ENCODE peak calls at places on chromosomes 13 and 19, in five cellular contexts. P is GM12891, Y is upper lobe of left lung, K is breast epithelium, N is HCT116. U is an unnamed sample.

GRCh38 chr19:38317104-38317612 is 1.4 kb upstream of the YIF1B start:
- DNase-seq in P (no peak), Y (peak; percentile 58), N (no peak), K (no peak), U (no peak)

GRCh38 chr13:77751513-77752456 is 54.3 kb downstream of the SLAIN1 start:
- DNase-seq in N (peak; percentile 6), P (no peak), K (no peak), Y (peak; percentile 35), U (no peak)

GRCh38 chr13:21240586-21240985 is 64.1 kb downstream of the MRPL57 start:
- DNase-seq in Y (no peak), P (no peak), K (no peak), N (no peak), U (no peak)

GRCh38 chr19:14472202-14472961 is 2.8 kb downstream of the PTGER1 start:
- DNase-seq in Y (peak; percentile 65), N (peak; percentile 22), K (no peak), P (peak; percentile 96), U (peak; percentile 76)

GRCh38 chr13:106619688-106620555 is 52.0 kb upstream of the ARGLU1 start:
- DNase-seq in P (peak; percentile 24), K (no peak), Y (peak; percentile 43), N (peak; percentile 44), U (peak; percentile 26)

GRCh38 chr13:56586966-56587365 is 553.8 kb upstream of the PRR20A start:
- DNase-seq in K (no peak), P (no peak), Y (no peak), N (no peak), U (no peak)

GRCh38 chr13:40376867-40377266 is 289.6 kb downstream of the FOXO1 start:
- DNase-seq in K (no peak), Y (no peak), N (no peak), P (no peak), U (no peak)

GRCh38 chr19:17079710-17080440 is 4.3 kb downstream of the MYO9B start:
- DNase-seq in N (peak; percentile 61), P (peak; percentile 54), Y (peak; percentile 53), K (peak; percentile 69), U (peak; percentile 75)

GRCh38 chr19:13796301-13797057 is 1.2 kb downstream of the ZSWIM4 start:
- DNase-seq in Y (peak; percentile 85), P (no peak), K (peak; percentile 71), N (peak; percentile 60), U (peak; percentile 51)

GRCh38 chr19:34504809-34505291 is 23.3 kb downstream of the WTIP start:
- DNase-seq in Y (no peak), K (peak; percentile 12), P (no peak), N (no peak), U (no peak)

GRCh38 chr13:21014666-21015170 is 46.7 kb downstream of the LATS2 start:
- DNase-seq in P (no peak), N (no peak), Y (no peak), K (no peak), U (no peak)

GRCh38 chr19:30662211-30662861 is 290.2 kb downstream of the ZNF536 start:
- DNase-seq in P (no peak), K (no peak), Y (no peak), N (no peak), U (no peak)

GRCh38 chr13:23871616-23872220 is 17.5 kb downstream of the MIPEP start:
- DNase-seq in K (no peak), N (no peak), Y (no peak), P (no peak), U (no peak)

GRCh38 chr19:1970003-1970805 is 29.2 kb downstream of the CSNK1G2 start:
- DNase-seq in P (no peak), K (no peak), N (no peak), Y (no peak), U (no peak)

GRCh38 chr13:114222461-114222968 is 12.2 kb upstream of the CDC16 start:
- DNase-seq in P (peak; percentile 31), Y (peak; percentile 60), N (no peak), K (no peak), U (peak; percentile 30)

GRCh38 chr13:49635599-49636433 is 7.5 kb downstream of the ARL11 start:
- DNase-seq in N (no peak), Y (no peak), P (no peak), K (no peak), U (no peak)

GRCh38 chr13:99981115-99982020 is at the start of gene ZIC2:
- DNase-seq in P (no peak), K (no peak), N (peak; percentile 73), Y (no peak), U (no peak)

GRCh38 chr13:110442946-110443632 is 118.4 kb downstream of the RAB20 start:
- DNase-seq in P (no peak), Y (no peak), N (no peak), K (no peak), U (no peak)

DNA sequence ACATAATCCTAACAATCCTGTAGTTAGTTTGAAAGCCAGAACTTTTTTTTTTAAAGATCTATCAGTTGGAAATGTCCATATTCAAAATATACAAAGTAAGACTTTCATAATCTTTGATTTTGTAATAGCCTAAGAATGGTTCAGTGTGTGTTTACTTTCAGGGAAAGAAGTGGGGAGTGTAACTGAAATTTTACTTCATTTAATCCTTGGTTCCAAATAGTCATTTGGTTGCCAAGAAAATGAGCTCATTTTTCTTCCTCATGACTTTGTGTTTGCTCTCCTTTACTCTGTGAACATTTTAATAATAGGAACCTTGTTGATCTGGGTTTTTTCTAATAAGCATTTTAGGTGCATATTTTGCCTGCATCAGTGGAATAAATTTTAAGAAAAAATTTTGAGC is 278.8 kb downstream of the SLITRK6 start:
- DNase-seq in K (no peak), P (no peak), Y (no peak), N (no peak), U (no peak)
- TF ChIP-seq POLR2AphosphoS5 in K (no peak), P (no peak), Y (no peak), N (no peak), U (no peak)

GRCh38 chr19:49894879-49895565 is 1.7 kb downstream of the IL4I1 start:
- DNase-seq in Y (no peak), K (no peak), P (peak; percentile 44), N (no peak), U (no peak)
- TF ChIP-seq POLR2AphosphoS5 in Y (no peak), K (no peak), P (no peak), N (no peak), U (no peak)

GRCh38 chr19:2982983-2983350 is 5.6 kb downstream of the TLE6 start:
- DNase-seq in N (no peak), P (no peak), K (peak; percentile 96), Y (peak; percentile 86), U (peak; percentile 78)
- TF ChIP-seq POLR2AphosphoS5 in N (no peak), P (no peak), K (peak; percentile 81), Y (peak; percentile 59), U (peak; percentile 52)

GRCh38 chr13:30915691-30916541 is 9.8 kb downstream of the MEDAG start:
- DNase-seq in Y (no peak), N (no peak), P (no peak), K (no peak), U (no peak)
- TF ChIP-seq POLR2AphosphoS5 in Y (no peak), N (no peak), P (no peak), K (no peak), U (no peak)

GRCh38 chr19:39500543-39500942 is 1.8 kb downstream of the DLL3 start:
- DNase-seq in P (no peak), Y (no peak), N (no peak), K (no peak), U (no peak)

GRCh38 chr19:39497850-39498261 is 891 bp upstream of the DLL3 start:
- DNase-seq in P (no peak), N (no peak), Y (no peak), K (no peak), U (peak; percentile 49)

GRCh38 chr19:39499932-39500331 is 1.2 kb downstream of the DLL3 start:
- DNase-seq in N (no peak), K (no peak), Y (no peak), P (no peak), U (no peak)

GRCh38 chr19:39499082-39499642 is 415 bp downstream of the DLL3 start:
- DNase-seq in N (no peak), Y (no peak), K (no peak), P (no peak), U (no peak)

DNA sequence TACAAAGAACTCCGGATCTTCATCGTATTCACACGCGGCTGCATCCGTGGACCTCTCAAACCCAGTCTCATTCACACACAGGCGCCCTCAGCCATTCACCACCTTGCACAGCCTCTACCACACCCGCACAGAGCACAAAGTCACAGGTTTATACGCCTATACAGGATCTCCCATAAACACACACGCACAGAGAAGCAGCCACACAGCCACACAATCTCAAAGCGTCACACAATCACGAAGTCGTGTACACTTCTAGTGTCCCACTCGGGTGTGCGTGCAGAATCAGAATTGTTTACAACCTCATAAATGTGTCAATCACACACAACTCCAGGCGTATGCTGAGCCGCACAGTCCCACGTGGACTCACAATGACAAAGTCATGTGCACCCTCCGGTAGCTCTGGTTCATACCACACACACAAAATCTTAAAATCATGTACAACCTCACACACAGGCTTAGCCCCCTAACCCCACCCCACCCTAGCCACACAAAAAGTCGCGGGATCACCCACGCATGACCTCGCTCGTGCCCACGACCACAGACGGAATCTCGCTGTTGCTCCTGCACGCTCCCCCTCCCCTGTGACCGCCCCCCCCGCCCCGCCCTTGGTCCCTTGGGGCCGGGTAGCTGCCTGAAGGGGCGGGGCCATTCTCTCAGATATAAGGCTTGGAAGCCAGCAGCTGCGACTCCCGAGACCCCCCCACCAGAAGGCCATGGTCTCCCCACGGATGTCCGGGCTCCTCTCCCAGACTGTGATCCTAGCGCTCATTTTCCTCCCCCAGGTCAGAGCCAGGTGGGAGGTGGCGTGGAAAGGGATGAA is at the start of gene DLL3:
- DNase-seq in P (no peak), N (no peak), K (no peak), Y (no peak), U (no peak)
- TF ChIP-seq POLR2AphosphoS5 in P (no peak), N (no peak), K (no peak), Y (no peak), U (no peak)

DNA sequence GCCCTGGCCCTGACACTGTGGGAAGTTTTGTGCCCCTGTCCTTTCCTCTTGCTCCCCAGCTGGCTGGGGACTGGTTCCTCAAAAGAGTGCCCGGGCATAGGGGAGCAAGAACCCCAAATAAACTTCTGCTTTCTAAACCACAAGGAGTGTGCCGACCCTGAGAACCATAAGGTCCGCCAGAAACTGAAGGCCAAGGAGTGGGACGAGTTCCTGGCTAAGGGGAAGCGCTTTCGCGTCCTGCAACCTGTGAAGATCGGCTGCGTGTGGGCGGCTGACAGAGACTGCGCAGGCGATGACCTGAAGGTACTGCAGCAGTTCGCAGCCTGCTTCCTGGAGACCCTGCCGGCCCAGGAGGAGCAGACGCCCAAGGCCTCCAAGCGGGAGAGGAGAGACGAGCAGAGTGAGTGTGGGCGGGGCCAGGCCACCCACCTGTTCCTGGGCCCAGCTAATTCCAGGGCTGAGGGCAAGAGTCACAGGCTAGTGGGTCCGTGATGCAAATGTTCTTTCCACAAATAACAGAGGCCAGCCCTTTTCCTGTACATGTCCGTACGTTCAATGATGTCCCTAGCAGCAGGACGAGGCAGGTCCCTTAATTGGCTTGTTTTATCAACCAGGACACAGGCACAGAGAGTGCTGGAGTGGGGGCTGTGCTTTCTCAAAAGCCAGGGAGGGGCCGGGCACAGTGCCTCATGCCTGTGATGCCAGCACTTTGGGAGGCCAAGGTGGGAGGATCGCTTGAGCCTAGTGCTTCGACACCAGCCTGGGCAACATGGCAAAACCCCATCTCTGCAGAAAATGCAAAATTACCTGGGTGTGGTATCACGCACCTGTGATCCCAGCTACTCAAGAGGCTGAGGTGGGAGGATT is 25.6 kb downstream of the UBXN6 start:
- DNase-seq in N (no peak), P (no peak), Y (peak; percentile 33), K (no peak), U (no peak)
- TF ChIP-seq POLR2AphosphoS5 in N (no peak), P (no peak), Y (no peak), K (no peak), U (no peak)

U was measured in transverse colon.